ENCODE peak calls at places on chromosomes 7 and 10, in six cellular contexts. One of them, this sample, is unnamed.

GRCh38 chr7:112207106-112207592 is 654 bp downstream of the ZNF277 start:
- DNase-seq in endothelial cell of umbilical vein: peak; percentile 35
- DNase-seq in stomach: no peak
- DNase-seq in transverse colon: no peak
- DNase-seq in spleen: no peak
- DNase-seq in HL-60: no peak
- DNase-seq in this sample: no peak

GRCh38 chr10:34139559-34139958 is 675.5 kb downstream of the PARD3 start:
- DNase-seq in endothelial cell of umbilical vein: no peak
- DNase-seq in stomach: no peak
- DNase-seq in transverse colon: no peak
- DNase-seq in spleen: no peak
- DNase-seq in HL-60: no peak
- DNase-seq in this sample: no peak

GRCh38 chr7:92809397-92810241 is 26.8 kb downstream of the CDK6 start:
- DNase-seq in endothelial cell of umbilical vein: peak; percentile 90
- DNase-seq in stomach: peak; percentile 77
- DNase-seq in transverse colon: peak; percentile 81
- DNase-seq in spleen: peak; percentile 68
- DNase-seq in HL-60: peak; percentile 87
- DNase-seq in this sample: peak; percentile 32

GRCh38 chr10:60351191-60351853 is 38.4 kb downstream of the ANK3 start:
- DNase-seq in endothelial cell of umbilical vein: no peak
- DNase-seq in stomach: no peak
- DNase-seq in transverse colon: no peak
- DNase-seq in spleen: no peak
- DNase-seq in HL-60: no peak
- DNase-seq in this sample: no peak

GRCh38 chr7:67636363-67637355 is 640.0 kb downstream of the TYW1 start:
- DNase-seq in endothelial cell of umbilical vein: no peak
- DNase-seq in stomach: no peak
- DNase-seq in transverse colon: no peak
- DNase-seq in spleen: no peak
- DNase-seq in HL-60: no peak
- DNase-seq in this sample: no peak

GRCh38 chr10:61791216-61791615 is 110.3 kb upstream of the ARID5B start:
- DNase-seq in endothelial cell of umbilical vein: no peak
- DNase-seq in stomach: no peak
- DNase-seq in transverse colon: no peak
- DNase-seq in spleen: no peak
- DNase-seq in HL-60: no peak
- DNase-seq in this sample: no peak

GRCh38 chr10:118960166-118961090 is 69.1 kb upstream of the NANOS1 start:
- DNase-seq in endothelial cell of umbilical vein: no peak
- DNase-seq in stomach: no peak
- DNase-seq in transverse colon: no peak
- DNase-seq in spleen: peak; percentile 44
- DNase-seq in HL-60: no peak
- DNase-seq in this sample: no peak

GRCh38 chr10:73975388-73975787 is 22.5 kb upstream of the VCL start:
- DNase-seq in endothelial cell of umbilical vein: no peak
- DNase-seq in stomach: no peak
- DNase-seq in transverse colon: no peak
- DNase-seq in spleen: no peak
- DNase-seq in HL-60: no peak
- DNase-seq in this sample: no peak

GRCh38 chr7:16347461-16348192 is 73.7 kb downstream of the CRPPA start:
- DNase-seq in endothelial cell of umbilical vein: no peak
- DNase-seq in stomach: no peak
- DNase-seq in transverse colon: no peak
- DNase-seq in spleen: no peak
- DNase-seq in HL-60: no peak
- DNase-seq in this sample: no peak

GRCh38 chr7:101941481-101942383 is 124.3 kb downstream of the CUX1 start:
- DNase-seq in endothelial cell of umbilical vein: peak; percentile 64
- DNase-seq in stomach: peak; percentile 62
- DNase-seq in transverse colon: peak; percentile 65
- DNase-seq in spleen: no peak
- DNase-seq in HL-60: no peak
- DNase-seq in this sample: no peak

GRCh38 chr7:44381494-44382220 is 56.3 kb upstream of the CAMK2B start:
- DNase-seq in endothelial cell of umbilical vein: no peak
- DNase-seq in stomach: peak; percentile 10
- DNase-seq in transverse colon: no peak
- DNase-seq in spleen: peak; percentile 66
- DNase-seq in HL-60: no peak
- DNase-seq in this sample: no peak

GRCh38 chr7:39709768-39710291 is 86.5 kb downstream of the RALA start:
- DNase-seq in endothelial cell of umbilical vein: peak; percentile 61
- DNase-seq in stomach: no peak
- DNase-seq in transverse colon: no peak
- DNase-seq in spleen: no peak
- DNase-seq in HL-60: no peak
- DNase-seq in this sample: no peak

GRCh38 chr7:129469930-129470329 is 32.4 kb upstream of the SMKR1 start:
- DNase-seq in endothelial cell of umbilical vein: no peak
- DNase-seq in stomach: no peak
- DNase-seq in transverse colon: no peak
- DNase-seq in spleen: no peak
- DNase-seq in HL-60: no peak
- DNase-seq in this sample: no peak

GRCh38 chr10:118041316-118041715 is 5.4 kb downstream of the RAB11FIP2 start:
- DNase-seq in endothelial cell of umbilical vein: peak; percentile 81
- DNase-seq in stomach: no peak
- DNase-seq in transverse colon: no peak
- DNase-seq in spleen: no peak
- DNase-seq in HL-60: no peak
- DNase-seq in this sample: no peak

GRCh38 chr7:4837041-4837813 is 24.6 kb downstream of the PAPOLB start:
- DNase-seq in endothelial cell of umbilical vein: no peak
- DNase-seq in stomach: no peak
- DNase-seq in transverse colon: no peak
- DNase-seq in spleen: peak; percentile 67
- DNase-seq in HL-60: no peak
- DNase-seq in this sample: no peak

GRCh38 chr10:101441539-101442455 is 87.8 kb downstream of the BTRC start:
- DNase-seq in endothelial cell of umbilical vein: peak; percentile 70
- DNase-seq in stomach: no peak
- DNase-seq in transverse colon: no peak
- DNase-seq in spleen: no peak
- DNase-seq in HL-60: peak; percentile 54
- DNase-seq in this sample: peak; percentile 45

GRCh38 chr10:80158598-80159127 is 26.1 kb downstream of the PLAC9 start:
- DNase-seq in endothelial cell of umbilical vein: peak; percentile 96
- DNase-seq in stomach: peak; percentile 64
- DNase-seq in transverse colon: peak; percentile 67
- DNase-seq in spleen: peak; percentile 62
- DNase-seq in HL-60: no peak
- DNase-seq in this sample: peak; percentile 98

GRCh38 chr7:72336887-72337821 is 75.0 kb downstream of the CALN1 start:
- DNase-seq in endothelial cell of umbilical vein: no peak
- DNase-seq in stomach: no peak
- DNase-seq in transverse colon: no peak
- DNase-seq in spleen: no peak
- DNase-seq in HL-60: no peak
- DNase-seq in this sample: no peak

GRCh38 chr7:28626629-28627262 is 214.4 kb downstream of the CREB5 start:
- DNase-seq in endothelial cell of umbilical vein: peak; percentile 44
- DNase-seq in stomach: no peak
- DNase-seq in transverse colon: no peak
- DNase-seq in spleen: no peak
- DNase-seq in HL-60: peak; percentile 22
- DNase-seq in this sample: no peak

GRCh38 chr10:98577578-98577977 is 130.8 kb upstream of the HPS1 start:
- DNase-seq in endothelial cell of umbilical vein: peak; percentile 7
- DNase-seq in stomach: no peak
- DNase-seq in transverse colon: no peak
- DNase-seq in spleen: no peak
- DNase-seq in HL-60: no peak
- DNase-seq in this sample: no peak

GRCh38 chr10:34808789-34809745 is 6.0 kb downstream of the PARD3 start:
- DNase-seq in endothelial cell of umbilical vein: no peak
- DNase-seq in stomach: no peak
- DNase-seq in transverse colon: no peak
- DNase-seq in spleen: peak; percentile 53
- DNase-seq in HL-60: no peak
- DNase-seq in this sample: no peak

GRCh38 chr10:10209152-10209551 is 808.5 kb upstream of the CELF2 start:
- DNase-seq in endothelial cell of umbilical vein: no peak
- DNase-seq in stomach: no peak
- DNase-seq in transverse colon: no peak
- DNase-seq in spleen: no peak
- DNase-seq in HL-60: no peak
- DNase-seq in this sample: no peak

GRCh38 chr10:88920198-88920597 is 32.4 kb downstream of the ACTA2 start:
- DNase-seq in endothelial cell of umbilical vein: no peak
- DNase-seq in stomach: no peak
- DNase-seq in transverse colon: no peak
- DNase-seq in spleen: no peak
- DNase-seq in HL-60: no peak
- DNase-seq in this sample: no peak

GRCh38 chr7:1591876-1592275 is 22.0 kb upstream of the PSMG3 start:
- DNase-seq in endothelial cell of umbilical vein: no peak
- DNase-seq in stomach: no peak
- DNase-seq in transverse colon: no peak
- DNase-seq in spleen: no peak
- DNase-seq in HL-60: no peak
- DNase-seq in this sample: no peak

GRCh38 chr10:109838592-109839244 is 84.6 kb downstream of the XPNPEP1 start:
- DNase-seq in endothelial cell of umbilical vein: no peak
- DNase-seq in stomach: no peak
- DNase-seq in transverse colon: no peak
- DNase-seq in spleen: no peak
- DNase-seq in HL-60: no peak
- DNase-seq in this sample: no peak

GRCh38 chr7:19080076-19080475 is 37.4 kb downstream of the TWIST1 start:
- DNase-seq in endothelial cell of umbilical vein: no peak
- DNase-seq in stomach: no peak
- DNase-seq in transverse colon: no peak
- DNase-seq in spleen: no peak
- DNase-seq in HL-60: no peak
- DNase-seq in this sample: no peak

GRCh38 chr10:32148864-32149256 is 92.6 kb upstream of the KIF5B start:
- DNase-seq in endothelial cell of umbilical vein: no peak
- DNase-seq in stomach: no peak
- DNase-seq in transverse colon: no peak
- DNase-seq in spleen: no peak
- DNase-seq in HL-60: no peak
- DNase-seq in this sample: no peak

GRCh38 chr7:67788689-67789088 is 792.1 kb downstream of the TYW1 start:
- DNase-seq in endothelial cell of umbilical vein: no peak
- DNase-seq in stomach: no peak
- DNase-seq in transverse colon: no peak
- DNase-seq in spleen: peak; percentile 32
- DNase-seq in HL-60: no peak
- DNase-seq in this sample: no peak

GRCh38 chr7:106887376-106887775 is 22.3 kb downstream of the PIK3CG start:
- DNase-seq in endothelial cell of umbilical vein: no peak
- DNase-seq in stomach: no peak
- DNase-seq in transverse colon: no peak
- DNase-seq in spleen: no peak
- DNase-seq in HL-60: no peak
- DNase-seq in this sample: no peak

GRCh38 chr7:146388928-146389327 is 272.3 kb downstream of the CNTNAP2 start:
- DNase-seq in endothelial cell of umbilical vein: no peak
- DNase-seq in stomach: no peak
- DNase-seq in transverse colon: no peak
- DNase-seq in spleen: no peak
- DNase-seq in HL-60: no peak
- DNase-seq in this sample: no peak

GRCh38 chr7:95863-96260 is 96.5 kb upstream of the FAM20C start:
- DNase-seq in endothelial cell of umbilical vein: no peak
- DNase-seq in stomach: no peak
- DNase-seq in transverse colon: no peak
- DNase-seq in spleen: no peak
- DNase-seq in HL-60: no peak
- DNase-seq in this sample: no peak
- H3K27ac ChIP-seq in endothelial cell of umbilical vein: no peak overlapping the region
- H3K27ac ChIP-seq in stomach: no peak overlapping the region
- H3K27ac ChIP-seq in transverse colon: no peak overlapping the region
- H3K27ac ChIP-seq in spleen: no peak overlapping the region
- H3K27ac ChIP-seq in HL-60: no peak overlapping the region
- H3K27ac ChIP-seq in this sample: no peak overlapping the region

GRCh38 chr10:4514445-4515108 is 311.4 kb upstream of the AKR1E2 start:
- DNase-seq in endothelial cell of umbilical vein: no peak
- DNase-seq in stomach: no peak
- DNase-seq in transverse colon: peak; percentile 38
- DNase-seq in spleen: no peak
- DNase-seq in HL-60: peak; percentile 9
- DNase-seq in this sample: no peak
- TF ChIP-seq POLR2AphosphoS5 in endothelial cell of umbilical vein: no peak
- TF ChIP-seq POLR2AphosphoS5 in stomach: no peak
- TF ChIP-seq POLR2AphosphoS5 in transverse colon: no peak
- TF ChIP-seq POLR2AphosphoS5 in spleen: peak; percentile 34
- TF ChIP-seq POLR2AphosphoS5 in HL-60: no peak
- TF ChIP-seq POLR2AphosphoS5 in this sample: no peak

GRCh38 chr10:102463983-102464382 is 12.6 kb upstream of the C10orf95 start:
- DNase-seq in endothelial cell of umbilical vein: no peak
- DNase-seq in stomach: no peak
- DNase-seq in transverse colon: no peak
- DNase-seq in spleen: no peak
- DNase-seq in HL-60: no peak
- DNase-seq in this sample: no peak
- H3K4me3 ChIP-seq in endothelial cell of umbilical vein: no peak overlapping the region
- H3K4me3 ChIP-seq in stomach: no peak overlapping the region
- H3K4me3 ChIP-seq in transverse colon: no peak overlapping the region
- H3K4me3 ChIP-seq in spleen: no peak overlapping the region
- H3K4me3 ChIP-seq in HL-60: no peak overlapping the region
- H3K4me3 ChIP-seq in this sample: no peak overlapping the region

DNA sequence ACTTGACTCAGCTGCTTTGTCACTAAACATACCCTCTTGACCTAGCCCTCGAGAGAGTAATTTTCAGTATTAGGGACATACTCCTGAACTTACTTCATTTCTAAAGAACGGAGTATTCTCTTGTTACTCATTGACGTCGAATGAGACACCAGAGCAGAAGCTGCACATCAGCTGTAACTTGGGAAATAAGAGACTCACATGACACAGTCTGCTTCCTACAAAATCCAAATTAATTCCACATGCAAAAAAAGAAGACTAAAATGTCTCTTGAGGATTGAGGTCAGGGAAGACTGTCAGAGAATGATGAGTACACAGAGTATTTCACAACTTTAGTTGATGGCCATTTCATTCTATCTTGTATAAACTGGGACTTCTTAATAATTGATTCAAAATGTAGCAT is 114.7 kb upstream of the EGFR start:
- DNase-seq in endothelial cell of umbilical vein: no peak
- DNase-seq in stomach: no peak
- DNase-seq in transverse colon: no peak
- DNase-seq in spleen: no peak
- DNase-seq in HL-60: no peak
- DNase-seq in this sample: no peak
- H3K27ac ChIP-seq in endothelial cell of umbilical vein: no peak overlapping the region
- H3K27ac ChIP-seq in stomach: no peak overlapping the region
- H3K27ac ChIP-seq in transverse colon: no peak overlapping the region
- H3K27ac ChIP-seq in spleen: no peak overlapping the region
- H3K27ac ChIP-seq in HL-60: no peak overlapping the region
- H3K27ac ChIP-seq in this sample: no peak overlapping the region

GRCh38 chr7:124761164-124761715 is 4.4 kb downstream of the GPR37 start:
- DNase-seq in endothelial cell of umbilical vein: no peak
- DNase-seq in stomach: no peak
- DNase-seq in transverse colon: no peak
- DNase-seq in spleen: no peak
- DNase-seq in HL-60: no peak
- DNase-seq in this sample: no peak
- TF ChIP-seq POLR2AphosphoS5 in endothelial cell of umbilical vein: no peak
- TF ChIP-seq POLR2AphosphoS5 in stomach: no peak
- TF ChIP-seq POLR2AphosphoS5 in transverse colon: no peak
- TF ChIP-seq POLR2AphosphoS5 in spleen: no peak
- TF ChIP-seq POLR2AphosphoS5 in HL-60: no peak
- TF ChIP-seq POLR2AphosphoS5 in this sample: no peak

GRCh38 chr7:10908600-10908999 is 65.1 kb upstream of the PHF14 start:
- DNase-seq in endothelial cell of umbilical vein: no peak
- DNase-seq in stomach: no peak
- DNase-seq in transverse colon: no peak
- DNase-seq in spleen: no peak
- DNase-seq in HL-60: no peak
- DNase-seq in this sample: no peak
- H3K4me3 ChIP-seq in endothelial cell of umbilical vein: no peak overlapping the region
- H3K4me3 ChIP-seq in stomach: no peak overlapping the region
- H3K4me3 ChIP-seq in transverse colon: no peak overlapping the region
- H3K4me3 ChIP-seq in spleen: no peak overlapping the region
- H3K4me3 ChIP-seq in HL-60: no peak overlapping the region
- H3K4me3 ChIP-seq in this sample: no peak overlapping the region